ENCODE peak calls at places on chromosome 11, in eight cellular contexts. A is GM13977, L is colonic mucosa, U is GM06990, C is lower lobe of right lung, B is left ventricle myocardium inferior, W is prostate gland, T is type B pancreatic cell. O is an unnamed sample.

GRCh38 chr11:813037-813436 is 3.3 kb downstream of the RPLP2 start:
- DNase-seq in L (no peak), A (no peak), T (no peak), U (no peak), W (no peak), C (no peak), B (no peak), O (no peak)

GRCh38 chr11:83865636-83866461 is 579.7 kb upstream of the CCDC90B start:
- DNase-seq in U (no peak), T (no peak), B (no peak), W (no peak), C (no peak), A (no peak), L (no peak), O (no peak)

GRCh38 chr11:126679033-126679432 is 321.5 kb downstream of the KIRREL3 start:
- DNase-seq in W (no peak), B (no peak), U (no peak), A (no peak), L (no peak), T (no peak), C (no peak), O (no peak)

GRCh38 chr11:103110406-103110805 is 1.2 kb downstream of the DYNC2H1 start:
- DNase-seq in T (no peak), W (no peak), L (no peak), A (no peak), C (no peak), U (no peak), B (no peak), O (no peak)

GRCh38 chr11:79438631-79439429 is 2.0 kb downstream of the TENM4 start:
- DNase-seq in W (no peak), T (no peak), L (peak), B (peak), A (peak), U (peak), C (no peak), O (no peak)

GRCh38 chr11:65574963-65575567 is 788 bp upstream of the EHBP1L1 start:
- DNase-seq in W (no peak), B (no peak), A (peak), T (no peak), U (no peak), L (peak), C (no peak), O (no peak)

GRCh38 chr11:19978668-19979518 is 181.4 kb downstream of the DBX1 start:
- DNase-seq in B (no peak), L (no peak), T (no peak), A (peak), U (peak), C (peak), W (peak), O (no peak)

GRCh38 chr11:69430566-69430965 is 50.9 kb upstream of the LINC01488 start:
- DNase-seq in W (no peak), C (no peak), T (no peak), L (no peak), B (no peak), A (no peak), U (no peak), O (no peak)

GRCh38 chr11:1415631-1416030 is 25.9 kb downstream of the BRSK2 start:
- DNase-seq in L (no peak), T (no peak), W (no peak), B (no peak), U (no peak), C (no peak), A (no peak), O (no peak)

GRCh38 chr11:74418509-74418895 is 20.3 kb upstream of the PGM2L1 start:
- DNase-seq in T (no peak), C (no peak), W (no peak), B (no peak), A (no peak), L (no peak), U (no peak), O (no peak)

GRCh38 chr11:110710520-110711381 is 1.5 kb downstream of the ARHGAP20 start:
- DNase-seq in T (peak), U (peak), B (peak), W (peak), A (no peak), C (peak), L (peak), O (peak)

GRCh38 chr11:120715239-120715638 is 203.7 kb downstream of the GRIK4 start:
- DNase-seq in W (no peak), A (peak), T (peak), B (no peak), L (no peak), U (no peak), C (no peak), O (no peak)

GRCh38 chr11:36398261-36398953 is 102.3 kb downstream of the PRR5L start:
- DNase-seq in L (no peak), T (no peak), W (no peak), B (no peak), U (no peak), A (no peak), C (peak), O (no peak)

GRCh38 chr11:121530257-121530656 is 77.5 kb upstream of the SORL1-AS1 start:
- DNase-seq in W (no peak), C (no peak), B (no peak), A (no peak), T (no peak), L (no peak), U (no peak), O (no peak)

GRCh38 chr11:83241291-83241946 is 44.7 kb downstream of the CCDC90B start:
- DNase-seq in C (no peak), U (no peak), T (no peak), W (peak), L (peak), A (peak), B (no peak), O (peak)

GRCh38 chr11:6485661-6486060 is 4.4 kb downstream of the TIMM10B start:
- DNase-seq in C (no peak), L (no peak), T (no peak), W (no peak), B (no peak), U (no peak), A (no peak), O (no peak)

GRCh38 chr11:96228472-96228871 is 114.5 kb downstream of the MAML2 start:
- DNase-seq in L (peak), C (peak), U (no peak), W (peak), A (no peak), T (no peak), B (peak), O (no peak)

GRCh38 chr11:26741036-26741435 is 19.2 kb upstream of the SLC5A12 start:
- DNase-seq in T (no peak), U (no peak), C (no peak), W (no peak), L (no peak), B (no peak), A (no peak), O (no peak)

GRCh38 chr11:122186439-122187080 is 70.5 kb upstream of the BLID start:
- DNase-seq in L (no peak), W (no peak), C (no peak), A (no peak), T (no peak), B (no peak), U (no peak), O (no peak)

GRCh38 chr11:92225563-92226308 is 1.1 kb downstream of the FAT3 start:
- DNase-seq in T (peak), B (no peak), C (no peak), A (peak), L (peak), W (peak), U (no peak), O (peak)

GRCh38 chr11:88179966-88180629 is 4.9 kb upstream of the RAB38 start:
- DNase-seq in A (no peak), U (peak), L (no peak), B (no peak), T (no peak), W (peak), C (no peak), O (no peak)

GRCh38 chr11:2904153-2905052 is 18.8 kb upstream of the CDKN1C start:
- DNase-seq in A (no peak), W (no peak), U (no peak), B (no peak), T (no peak), C (no peak), L (peak), O (no peak)

GRCh38 chr11:71336176-71336995 is 84.0 kb upstream of the SHANK2 start:
- DNase-seq in W (no peak), T (no peak), B (no peak), A (no peak), U (no peak), L (no peak), C (no peak), O (no peak)

GRCh38 chr11:95985174-95985808 is 61.4 kb upstream of the MTMR2 start:
- DNase-seq in A (no peak), T (no peak), B (no peak), C (no peak), U (no peak), L (no peak), W (no peak), O (no peak)

GRCh38 chr11:9132203-9132878 is 40.9 kb upstream of the SCUBE2 start:
- DNase-seq in W (no peak), T (no peak), L (no peak), U (no peak), A (no peak), C (no peak), B (no peak), O (no peak)

GRCh38 chr11:61505640-61506155 is 2.9 kb upstream of the LRRC10B start:
- DNase-seq in A (no peak), B (no peak), U (no peak), W (no peak), T (no peak), L (no peak), C (no peak), O (no peak)

GRCh38 chr11:120413480-120413879 is 77.3 kb downstream of the ARHGEF12 start:
- DNase-seq in L (no peak), W (no peak), A (no peak), T (no peak), B (no peak), C (no peak), U (no peak), O (no peak)

GRCh38 chr11:17683378-17684161 is 35.8 kb upstream of the MYOD1 start:
- DNase-seq in C (no peak), A (no peak), W (no peak), T (peak), U (no peak), L (no peak), B (no peak), O (no peak)

GRCh38 chr11:82315093-82315492 is 418.6 kb downstream of the FAM181B start:
- DNase-seq in T (no peak), W (no peak), C (no peak), B (no peak), A (peak), U (no peak), L (no peak), O (peak)

GRCh38 chr11:518463-519202 is 11.6 kb upstream of the RNH1 start:
- DNase-seq in A (peak), L (peak), U (peak), C (peak), B (peak), T (peak), W (peak), O (peak)

GRCh38 chr11:109320595-109320994 is 101.4 kb upstream of the C11orf87 start:
- DNase-seq in C (no peak), U (no peak), W (no peak), A (no peak), T (no peak), L (no peak), B (no peak), O (no peak)

GRCh38 chr11:124873980-124874379 is 8.7 kb downstream of the ROBO3 start:
- DNase-seq in C (no peak), W (no peak), L (no peak), U (no peak), A (no peak), T (peak), B (no peak), O (no peak)

GRCh38 chr11:118290923-118291322 is 13.6 kb upstream of the CD3E start:
- DNase-seq in W (peak), B (no peak), A (peak), C (no peak), L (peak), T (no peak), U (no peak), O (no peak)
- TF ChIP-seq CTCF in W (peak), B (peak), A (peak), C (peak), L (peak), T (peak), U (peak), O (peak)

GRCh38 chr11:63613517-63614135 is 607 bp downstream of the PLAAT3 start:
- DNase-seq in W (no peak), T (no peak), A (peak), L (peak), U (peak), C (peak), B (peak), O (no peak)

GRCh38 chr11:63614136-63614664 is at the start of gene PLAAT3:
- DNase-seq in U (peak), L (peak), W (no peak), C (peak), A (peak), B (peak), T (no peak), O (peak)

GRCh38 chr11:63611395-63611747 is 2.9 kb downstream of the PLAAT3 start:
- DNase-seq in L (no peak), C (no peak), T (no peak), A (no peak), W (no peak), B (no peak), U (no peak), O (no peak)

GRCh38 chr11:63610604-63611394 is 3.4 kb downstream of the PLAAT3 start:
- DNase-seq in C (no peak), B (no peak), U (no peak), W (no peak), T (no peak), L (no peak), A (no peak), O (no peak)

DNA sequence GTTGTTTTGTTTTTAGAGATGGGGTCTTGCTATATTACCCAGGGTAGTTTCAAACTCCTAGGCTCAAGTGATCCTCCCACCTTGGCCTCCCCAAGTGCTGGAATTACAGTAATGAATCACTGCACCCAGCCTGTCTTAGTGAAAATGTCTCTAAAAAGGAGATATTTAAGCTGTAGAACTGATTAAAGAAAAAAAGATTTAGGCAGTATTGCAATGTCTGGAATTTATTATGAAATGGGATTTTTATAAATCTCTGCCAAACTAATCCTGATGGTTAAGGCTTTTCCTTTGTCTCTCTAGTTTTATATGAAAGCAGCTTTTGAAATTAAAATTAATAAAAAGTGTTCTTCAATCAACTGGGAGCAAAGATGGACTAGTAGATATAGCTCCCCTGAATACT is 2.1 kb downstream of the PLAAT3 start:
- DNase-seq in C (no peak), A (no peak), U (no peak), W (no peak), L (no peak), B (no peak), T (no peak), O (no peak)
- TF ChIP-seq CTCF in C (no peak), A (no peak), U (no peak), W (no peak), L (no peak), B (no peak), T (no peak), O (no peak)

GRCh38 chr11:131811380-131811779 is 441.0 kb downstream of the NTM start:
- DNase-seq in B (no peak), A (no peak), C (no peak), W (no peak), U (no peak), L (no peak), T (no peak), O (no peak)
- TF ChIP-seq CTCF in B (no peak), A (no peak), C (no peak), W (no peak), U (no peak), L (no peak), T (no peak), O (no peak)

GRCh38 chr11:115362997-115363396 is 141.2 kb downstream of the CADM1 start:
- DNase-seq in L (no peak), A (no peak), U (no peak), W (no peak), T (no peak), B (peak), C (no peak), O (no peak)
- TF ChIP-seq CTCF in L (no peak), A (no peak), U (no peak), W (no peak), T (no peak), B (no peak), C (no peak), O (no peak)

GRCh38 chr11:44133335-44133946 is 38.0 kb downstream of the EXT2 start:
- DNase-seq in T (no peak), W (no peak), A (peak), L (no peak), B (no peak), U (no peak), C (no peak), O (no peak)
- TF ChIP-seq CTCF in T (peak), W (peak), A (peak), L (peak), B (peak), U (peak), C (peak), O (peak)

DNA sequence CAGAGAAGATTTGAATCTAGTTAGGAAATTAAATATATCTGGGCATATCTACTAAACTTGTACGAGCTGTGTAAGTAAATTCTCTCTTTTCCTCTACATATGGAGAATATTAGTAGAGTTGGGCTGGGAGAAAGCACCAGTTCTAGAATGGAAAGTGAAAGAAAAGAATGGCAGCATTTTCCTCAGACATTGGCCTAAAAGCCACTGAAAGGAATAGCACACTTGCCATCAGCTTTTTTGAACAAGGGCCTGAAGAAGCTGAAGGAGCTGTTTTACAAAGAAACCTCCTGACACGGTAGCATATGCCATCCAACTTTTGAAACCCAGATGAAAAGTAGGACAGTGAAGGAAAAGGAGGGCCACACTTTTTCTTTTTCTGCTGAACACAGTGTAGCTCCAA is 1563.7 kb upstream of the TENM4 start:
- DNase-seq in B (no peak), W (no peak), L (no peak), C (no peak), T (no peak), A (no peak), U (no peak), O (no peak)
- TF ChIP-seq CTCF in B (no peak), W (no peak), L (no peak), C (no peak), T (no peak), A (no peak), U (no peak), O (no peak)

DNA sequence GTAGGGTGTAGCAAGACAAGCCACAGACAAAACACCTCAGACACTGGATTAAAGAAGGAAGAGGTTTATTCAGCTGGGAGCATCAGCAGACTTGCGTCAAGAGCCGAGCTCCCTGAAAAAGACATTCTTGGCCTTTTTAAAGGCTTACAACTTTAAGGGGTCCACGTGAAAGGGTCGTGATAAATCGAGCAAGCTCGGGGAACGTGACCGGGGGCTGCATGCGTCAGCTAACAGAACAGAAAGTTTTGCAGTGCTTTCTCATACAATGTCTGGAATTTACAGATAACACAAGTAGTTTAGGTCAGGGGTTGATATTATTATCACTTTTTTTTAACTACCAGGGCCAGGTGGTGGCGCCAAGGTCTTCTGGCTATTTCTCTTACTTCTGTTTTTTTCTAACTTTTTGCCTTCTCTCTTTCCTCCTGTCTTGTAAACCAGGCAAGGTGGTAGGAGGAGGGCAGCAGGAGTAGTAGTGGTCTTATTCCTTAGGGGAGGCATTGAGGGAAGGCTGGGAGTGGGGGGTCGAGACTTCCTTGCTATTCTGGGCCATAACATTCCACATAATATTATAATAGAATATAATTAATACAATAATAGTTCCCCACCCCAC is 631 bp upstream of the ALDH3B1 start:
- DNase-seq in W (no peak), L (no peak), U (no peak), C (no peak), T (no peak), B (no peak), A (no peak), O (no peak)
- TF ChIP-seq CTCF in W (no peak), L (no peak), U (peak), C (no peak), T (no peak), B (no peak), A (peak), O (no peak)

DNA sequence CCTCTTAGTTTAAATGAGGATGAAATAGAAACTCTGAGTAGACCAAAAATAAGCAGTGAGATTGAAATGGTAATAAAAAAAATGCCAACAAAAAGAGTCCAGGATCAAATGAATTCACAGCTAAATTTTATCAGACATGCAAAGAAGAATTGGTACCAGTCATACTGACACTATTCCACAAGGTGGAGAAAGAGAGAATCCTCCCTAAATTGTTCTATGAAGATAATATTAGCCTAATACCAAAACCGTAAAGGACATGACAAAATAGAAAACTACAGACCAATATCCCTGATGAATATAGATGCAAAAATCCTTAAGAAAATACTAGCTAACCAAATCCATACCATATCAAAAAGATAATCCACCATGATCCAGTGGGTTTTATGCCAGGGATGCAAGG is 169.8 kb upstream of the CHORDC1 start:
- DNase-seq in L (no peak), W (no peak), A (no peak), T (no peak), C (no peak), U (no peak), B (no peak), O (no peak)
- TF ChIP-seq CTCF in L (no peak), W (no peak), A (no peak), T (peak), C (no peak), U (no peak), B (peak), O (peak)

O was measured in neural crest cell.